ENCODE peak calls at places on chromosomes 1 and 21, in five cellular contexts. M, H, T, E and G are unnamed samples.

GRCh38 chr1:15667362-15667761 is 16.8 kb upstream of the PLEKHM2 start:
- DNase-seq in M (no peak), E (no peak), T (no peak), H (no peak), G (no peak)

GRCh38 chr1:26321315-26322041 is 3.7 kb downstream of the CD52 start:
- DNase-seq in M (peak), E (peak), T (peak), H (peak), G (peak)

GRCh38 chr1:152442765-152443164 is 28.7 kb upstream of the CRNN start:
- DNase-seq in M (peak), H (no peak), T (no peak), E (no peak), G (no peak)

GRCh38 chr1:61139324-61140055 is 57.1 kb downstream of the NFIA start:
- DNase-seq in H (no peak), T (no peak), E (peak), M (peak), G (no peak)

GRCh38 chr1:51569284-51570062 is 47.4 kb upstream of the OSBPL9 start:
- DNase-seq in E (peak), M (peak), T (no peak), H (peak), G (peak)

GRCh38 chr1:11675362-11675761 is 5.6 kb downstream of the MAD2L2 start:
- DNase-seq in M (no peak), E (no peak), T (no peak), H (no peak), G (no peak)

GRCh38 chr1:155466617-155466972 is 96.0 kb downstream of the ASH1L start:
- DNase-seq in M (no peak), E (no peak), H (no peak), T (no peak), G (no peak)

GRCh38 chr1:225881081-225882007 is 836 bp downstream of the TMEM63A start:
- DNase-seq in T (peak), H (peak), M (peak), E (peak), G (no peak)

GRCh38 chr1:151832318-151832984 is 849 bp upstream of the RORC start:
- DNase-seq in E (no peak), H (peak), M (peak), T (peak), G (no peak)

GRCh38 chr1:167638064-167638463 is 8.0 kb downstream of the RCSD1 start:
- DNase-seq in T (no peak), M (no peak), H (no peak), E (no peak), G (no peak)

GRCh38 chr1:18676431-18676830 is 45.8 kb downstream of the PAX7 start:
- DNase-seq in H (no peak), M (no peak), E (peak), T (no peak), G (no peak)

GRCh38 chr1:24960071-24960801 is 30.2 kb upstream of the RUNX3 start:
- DNase-seq in M (no peak), T (peak), E (no peak), H (no peak), G (no peak)

GRCh38 chr1:24961334-24961733 is 31.3 kb upstream of the RUNX3 start:
- DNase-seq in T (no peak), M (no peak), E (no peak), H (no peak), G (no peak)

GRCh38 chr1:24963099-24963872 is 33.2 kb upstream of the RUNX3 start:
- DNase-seq in E (peak), M (no peak), T (peak), H (no peak), G (no peak)

GRCh38 chr1:24963943-24964677 is 34.0 kb upstream of the RUNX3 start:
- DNase-seq in T (peak), M (no peak), H (no peak), E (no peak), G (no peak)

GRCh38 chr1:24961961-24962861 is 32.1 kb upstream of the RUNX3 start:
- DNase-seq in E (peak), H (no peak), M (no peak), T (peak), G (no peak)
- TF ChIP-seq CTCF in E (peak), H (no peak), M (no peak), T (no peak), G (no peak)

GRCh38 chr1:202348005-202348508 is 442 bp upstream of the PPP1R12B start:
- DNase-seq in T (no peak), H (no peak), M (no peak), E (peak), G (no peak)
- H3K4me3 ChIP-seq in T (no peak), H (no peak), M (peak), E (peak), G (no peak)

GRCh38 chr1:39722495-39722894 is 16.2 kb upstream of the PPIE start:
- DNase-seq in M (peak), E (no peak), H (no peak), T (no peak), G (no peak)

GRCh38 chr1:39720094-39720999 is 18.3 kb upstream of the PPIE start:
- DNase-seq in T (no peak), E (peak), H (no peak), M (peak), G (no peak)

GRCh38 chr1:39717809-39718208 is 20.9 kb upstream of the PPIE start:
- DNase-seq in H (no peak), E (no peak), M (no peak), T (no peak), G (no peak)

GRCh38 chr1:39726600-39726999 is 12.1 kb upstream of the PPIE start:
- DNase-seq in M (no peak), T (no peak), E (no peak), H (no peak), G (no peak)

GRCh38 chr1:39721664-39722063 is 17.0 kb upstream of the PPIE start:
- DNase-seq in E (no peak), T (no peak), M (no peak), H (no peak), G (no peak)
- TF ChIP-seq CTCF in E (no peak), T (no peak), M (no peak), H (no peak), G (no peak)

GRCh38 chr21:19609611-19610010 is 1206.0 kb upstream of the TMPRSS15 start:
- DNase-seq in M (no peak), T (no peak), E (no peak), H (no peak), G (no peak)
- H3K4me3 ChIP-seq in M (no peak), T (no peak), E (no peak), H (no peak), G (no peak)

GRCh38 chr21:27772816-27773215 is 805.9 kb upstream of the ADAMTS5 start:
- DNase-seq in M (no peak), T (no peak), E (no peak), H (no peak), G (peak)

GRCh38 chr21:27771938-27772505 is 805.1 kb upstream of the ADAMTS5 start:
- DNase-seq in M (no peak), T (no peak), E (no peak), H (no peak), G (no peak)

GRCh38 chr21:27764056-27764455 is 797.2 kb upstream of the ADAMTS5 start:
- DNase-seq in T (no peak), M (no peak), E (no peak), H (no peak), G (no peak)

DNA sequence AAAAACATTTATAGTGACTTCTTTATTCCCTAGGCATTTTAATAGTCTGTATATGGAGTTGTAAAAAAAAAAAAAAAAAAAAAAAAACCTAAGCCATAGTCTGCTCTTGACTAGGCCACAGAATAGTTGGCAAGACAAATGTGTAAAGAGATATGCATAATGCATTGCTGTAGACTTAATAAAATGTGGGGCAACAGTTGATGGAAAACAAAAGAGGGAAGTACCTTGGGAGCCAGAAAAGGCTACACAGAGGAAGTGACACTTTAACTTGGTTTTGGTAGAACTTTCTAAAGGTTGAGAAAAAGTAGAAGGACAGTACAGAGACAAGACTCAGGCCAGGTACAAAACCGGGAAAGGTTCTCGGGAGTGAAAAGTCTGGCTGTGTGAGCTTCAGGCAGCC is 802.9 kb upstream of the ADAMTS5 start:
- DNase-seq in M (no peak), E (peak), T (no peak), H (no peak), G (no peak)
- TF ChIP-seq CTCF in M (no peak), E (no peak), T (no peak), H (no peak), G (no peak)

DNA sequence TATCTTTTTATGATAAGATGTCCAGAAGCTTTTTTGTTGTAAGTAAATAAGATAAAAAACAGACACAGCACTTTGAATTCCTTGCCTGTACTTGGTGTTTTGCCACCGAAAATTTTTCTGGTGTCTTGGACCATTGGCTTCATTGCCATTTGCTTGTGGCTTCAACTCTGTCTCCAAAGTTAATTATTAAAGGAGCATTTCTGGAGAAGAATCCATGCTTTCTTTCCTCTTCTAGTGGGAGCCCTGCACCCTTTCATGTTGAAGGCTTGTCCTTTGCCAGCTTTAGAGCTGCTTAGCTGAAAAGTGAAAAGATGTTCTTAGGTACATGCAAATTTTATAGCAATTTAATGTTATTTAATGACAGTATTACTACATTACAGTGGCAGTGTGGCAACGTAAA is 112.2 kb downstream of the DYRK1A start:
- DNase-seq in H (no peak), E (no peak), T (no peak), M (no peak), G (no peak)
- H3K4me3 ChIP-seq in H (no peak), E (no peak), T (no peak), M (no peak), G (no peak)

GRCh38 chr1:37255111-37255795 is 219.1 kb upstream of the ZC3H12A start:
- DNase-seq in E (peak), H (no peak), M (peak), T (no peak), G (no peak)
- TF ChIP-seq CTCF in E (no peak), H (no peak), M (no peak), T (no peak), G (no peak)

DNA sequence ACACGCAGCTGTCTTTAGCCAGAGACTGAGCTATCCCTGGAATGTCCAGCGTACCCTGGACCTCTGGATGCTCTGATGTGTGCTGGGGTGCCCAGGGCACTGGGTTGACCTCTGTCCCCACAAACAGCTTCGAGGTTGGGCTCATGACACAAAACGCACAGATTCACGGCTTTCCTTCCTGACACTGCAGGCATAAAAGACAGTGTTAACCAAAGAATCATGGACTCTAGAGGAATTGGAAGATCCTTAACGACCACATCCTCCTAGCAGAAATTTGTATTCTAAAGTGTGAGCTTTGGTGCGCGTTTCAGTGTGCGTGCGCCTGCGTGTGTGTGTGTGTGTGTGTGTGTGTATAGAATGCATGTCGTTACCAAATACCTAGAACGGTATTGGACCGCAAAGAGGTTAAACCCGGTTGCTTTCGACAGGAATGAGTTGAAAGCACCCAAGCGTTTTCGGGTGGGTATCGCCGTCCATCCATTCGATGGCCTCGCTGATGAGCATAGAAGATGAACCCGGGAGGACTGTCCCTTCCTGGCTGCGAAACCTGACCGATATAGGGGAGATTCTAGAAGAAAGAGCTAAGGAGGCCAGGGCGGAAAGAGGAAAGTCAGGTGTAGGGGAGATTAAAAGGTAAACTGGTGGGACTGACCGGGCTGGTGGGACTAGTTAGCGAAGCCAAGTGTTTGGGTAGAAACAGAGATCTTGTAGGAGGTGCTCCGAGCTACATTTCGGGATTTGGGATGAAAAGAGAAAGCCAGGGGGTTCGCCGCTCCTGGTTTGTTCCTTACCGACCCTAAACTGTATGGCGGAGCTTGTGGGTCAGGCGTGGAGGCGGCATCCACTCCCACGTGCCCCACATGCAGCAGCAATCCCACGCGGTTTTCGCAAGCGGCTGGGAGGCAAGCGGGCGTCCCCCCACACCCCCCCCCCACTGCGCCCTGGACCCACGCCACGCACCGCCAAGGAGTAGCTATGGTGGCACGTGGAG is 6.8 kb upstream of the LHX9 start:
- DNase-seq in T (no peak), M (no peak), H (no peak), E (no peak), G (no peak)
- H3K4me3 ChIP-seq in T (no peak), M (no peak), H (no peak), E (no peak), G (peak)

GRCh38 chr1:21669033-21669286 is 197 bp downstream of the RAP1GAP start:
- DNase-seq in T (no peak), H (no peak), M (no peak), E (no peak), G (no peak)

GRCh38 chr1:21670956-21671902 is 2.1 kb upstream of the RAP1GAP start:
- DNase-seq in E (no peak), H (no peak), M (no peak), T (no peak), G (no peak)

GRCh38 chr1:21670059-21670881 is 1.1 kb upstream of the RAP1GAP start:
- DNase-seq in E (no peak), H (no peak), T (no peak), M (no peak), G (no peak)

GRCh38 chr1:21668232-21669032 is 725 bp downstream of the RAP1GAP start:
- DNase-seq in T (no peak), E (no peak), H (no peak), M (no peak), G (no peak)

GRCh38 chr1:21669287-21670058 is at the start of gene RAP1GAP:
- DNase-seq in H (peak), T (no peak), E (peak), M (peak), G (no peak)
- TF ChIP-seq CTCF in H (no peak), T (no peak), E (no peak), M (no peak), G (no peak)